ENCODE peak calls at places on chromosomes 2 and 18, in six cellular contexts. X, U, N, G, V and J are unnamed samples.

GRCh38 chr2:33267745-33268144 is 208.7 kb upstream of the RASGRP3 start:
- DNase-seq in N (no peak), G (no peak), X (no peak), U (no peak), V (no peak), J (no peak)

GRCh38 chr18:2515908-2516625 is 55.2 kb downstream of the METTL4 start:
- DNase-seq in N (no peak), X (peak), U (no peak), V (peak), G (no peak), J (no peak)

GRCh38 chr18:36130039-36130831 is 536 bp downstream of the ELP2 start:
- DNase-seq in U (no peak), N (no peak), G (peak), X (no peak), V (peak), J (no peak)

GRCh38 chr2:158412206-158412605 is 44.3 kb downstream of the CCDC148 start:
- DNase-seq in U (no peak), V (no peak), N (no peak), G (no peak), X (peak), J (no peak)

GRCh38 chr2:201932511-201932910 is 101.1 kb upstream of the FZD7 start:
- DNase-seq in U (no peak), X (no peak), N (no peak), V (no peak), G (no peak), J (no peak)

GRCh38 chr2:240963376-240964220 is 34.8 kb upstream of the SNED1 start:
- DNase-seq in G (no peak), U (peak), X (no peak), N (no peak), V (no peak), J (no peak)

GRCh38 chr2:240916571-240917008 is 10.5 kb downstream of the CROCC2 start:
- DNase-seq in X (peak), U (no peak), N (peak), G (no peak), V (no peak), J (no peak)

GRCh38 chr2:200430017-200430416 is 79.9 kb downstream of the KCTD18 start:
- DNase-seq in G (no peak), U (no peak), X (no peak), V (no peak), N (no peak), J (no peak)

GRCh38 chr2:138716183-138716582 is 64.0 kb downstream of the NXPH2 start:
- DNase-seq in N (no peak), G (peak), V (peak), U (no peak), X (no peak), J (no peak)

GRCh38 chr2:58240938-58241755 is at the start of gene FANCL:
- DNase-seq in X (peak), V (peak), U (peak), G (peak), N (peak), J (peak)

GRCh38 chr18:37254256-37254880 is 311.2 kb downstream of the CELF4 start:
- DNase-seq in V (no peak), X (no peak), U (no peak), N (no peak), G (no peak), J (no peak)

GRCh38 chr2:189633392-189633811 is 27.9 kb upstream of the ASNSD1 start:
- DNase-seq in X (no peak), V (no peak), N (no peak), G (peak), U (no peak), J (no peak)

GRCh38 chr2:144183744-144184143 is 336.2 kb downstream of the ZEB2 start:
- DNase-seq in N (no peak), U (peak), V (peak), X (no peak), G (no peak), J (peak)

GRCh38 chr18:39796413-39796812 is 2158.6 kb upstream of the PIK3C3 start:
- DNase-seq in U (no peak), N (no peak), G (no peak), X (no peak), V (no peak), J (no peak)

GRCh38 chr2:68774569-68775271 is 40.1 kb downstream of the ARHGAP25 start:
- DNase-seq in U (peak), N (peak), G (peak), X (no peak), V (peak), J (peak)

GRCh38 chr2:163610817-163611556 is 124.8 kb downstream of the FIGN start:
- DNase-seq in U (no peak), N (no peak), G (no peak), V (peak), X (no peak), J (no peak)

GRCh38 chr2:7182525-7182924 is 265.3 kb downstream of the RNF144A start:
- DNase-seq in V (no peak), G (no peak), N (no peak), U (no peak), X (no peak), J (no peak)

GRCh38 chr2:180677928-180678327 is 302.5 kb upstream of the UBE2E3 start:
- DNase-seq in G (no peak), N (no peak), X (no peak), V (no peak), U (no peak), J (no peak)

GRCh38 chr2:158776236-158776635 is 18.9 kb upstream of the DAPL1 start:
- DNase-seq in G (no peak), N (no peak), V (no peak), U (no peak), X (no peak), J (no peak)

GRCh38 chr2:230124792-230125452 is 56.2 kb upstream of the SLC16A14 start:
- DNase-seq in V (peak), X (no peak), U (peak), N (no peak), G (no peak), J (no peak)

GRCh38 chr2:231800493-231801091 is 14.3 kb downstream of the COPS7B start:
- DNase-seq in V (peak), U (peak), N (no peak), X (peak), G (peak), J (no peak)

GRCh38 chr2:205902041-205902898 is 183.7 kb downstream of the INO80D start:
- DNase-seq in G (peak), U (peak), V (no peak), N (no peak), X (no peak), J (no peak)

GRCh38 chr2:26453421-26454329 is 24.2 kb downstream of the OTOF start:
- DNase-seq in U (no peak), G (no peak), V (no peak), N (peak), X (no peak), J (no peak)

GRCh38 chr2:152716805-152717241 is 438 bp downstream of the PRPF40A start:
- DNase-seq in X (no peak), V (peak), G (peak), N (no peak), U (peak), J (no peak)

GRCh38 chr2:147030966-147031760 is 813.7 kb upstream of the ACVR2A start:
- DNase-seq in X (peak), G (no peak), U (no peak), N (no peak), V (no peak), J (no peak)

GRCh38 chr2:63861220-63861822 is 19.6 kb downstream of the UGP2 start:
- DNase-seq in V (peak), X (peak), G (peak), N (peak), U (peak), J (no peak)

GRCh38 chr2:45713126-45713525 is 61.7 kb downstream of the PRKCE start:
- DNase-seq in X (no peak), U (no peak), V (no peak), G (no peak), N (no peak), J (no peak)

GRCh38 chr2:100066246-100066645 is 76.1 kb downstream of the AFF3 start:
- DNase-seq in N (no peak), G (no peak), X (no peak), U (no peak), V (no peak), J (no peak)

GRCh38 chr2:45194611-45195010 is 185.4 kb upstream of the SIX2 start:
- DNase-seq in X (no peak), G (no peak), U (no peak), V (no peak), N (no peak), J (no peak)

GRCh38 chr2:174750923-174751441 is 13.3 kb downstream of the CHRNA1 start:
- DNase-seq in N (no peak), G (no peak), X (no peak), V (peak), U (peak), J (peak)

GRCh38 chr2:58156780-58157179 is 84.3 kb downstream of the FANCL start:
- DNase-seq in U (no peak), N (no peak), G (no peak), X (no peak), V (no peak), J (no peak)

GRCh38 chr2:54081574-54081973 is 33.8 kb upstream of the ACYP2 start:
- DNase-seq in N (no peak), X (peak), U (no peak), V (peak), G (peak), J (no peak)

GRCh38 chr2:54083440-54083839 is 32.0 kb upstream of the ACYP2 start:
- DNase-seq in U (no peak), G (no peak), N (no peak), X (no peak), V (no peak), J (no peak)

GRCh38 chr2:54084600-54084999 is 30.8 kb upstream of the ACYP2 start:
- DNase-seq in N (no peak), X (peak), G (no peak), U (no peak), V (no peak), J (no peak)

GRCh38 chr2:54085069-54085468 is 30.3 kb upstream of the ACYP2 start:
- DNase-seq in G (no peak), N (no peak), U (no peak), X (no peak), V (no peak), J (no peak)

GRCh38 chr2:54083021-54083420 is 32.4 kb upstream of the ACYP2 start:
- DNase-seq in U (no peak), G (no peak), N (no peak), X (no peak), V (no peak), J (no peak)
- TF ChIP-seq CTCF in U (no peak), G (no peak), N (no peak), X (no peak), V (no peak), J (no peak)

GRCh38 chr2:220463876-220464275 is 836.4 kb downstream of the SLC4A3 start:
- DNase-seq in U (no peak), G (no peak), X (no peak), V (no peak), N (no peak), J (no peak)

GRCh38 chr2:220455389-220455788 is 828.0 kb downstream of the SLC4A3 start:
- DNase-seq in G (no peak), U (no peak), V (no peak), N (no peak), X (no peak), J (no peak)

GRCh38 chr2:220465700-220466099 is 838.3 kb downstream of the SLC4A3 start:
- DNase-seq in U (no peak), G (no peak), N (no peak), X (no peak), V (no peak), J (no peak)

GRCh38 chr2:220458051-220458450 is 830.6 kb downstream of the SLC4A3 start:
- DNase-seq in G (no peak), N (no peak), X (no peak), U (no peak), V (no peak), J (no peak)

DNA sequence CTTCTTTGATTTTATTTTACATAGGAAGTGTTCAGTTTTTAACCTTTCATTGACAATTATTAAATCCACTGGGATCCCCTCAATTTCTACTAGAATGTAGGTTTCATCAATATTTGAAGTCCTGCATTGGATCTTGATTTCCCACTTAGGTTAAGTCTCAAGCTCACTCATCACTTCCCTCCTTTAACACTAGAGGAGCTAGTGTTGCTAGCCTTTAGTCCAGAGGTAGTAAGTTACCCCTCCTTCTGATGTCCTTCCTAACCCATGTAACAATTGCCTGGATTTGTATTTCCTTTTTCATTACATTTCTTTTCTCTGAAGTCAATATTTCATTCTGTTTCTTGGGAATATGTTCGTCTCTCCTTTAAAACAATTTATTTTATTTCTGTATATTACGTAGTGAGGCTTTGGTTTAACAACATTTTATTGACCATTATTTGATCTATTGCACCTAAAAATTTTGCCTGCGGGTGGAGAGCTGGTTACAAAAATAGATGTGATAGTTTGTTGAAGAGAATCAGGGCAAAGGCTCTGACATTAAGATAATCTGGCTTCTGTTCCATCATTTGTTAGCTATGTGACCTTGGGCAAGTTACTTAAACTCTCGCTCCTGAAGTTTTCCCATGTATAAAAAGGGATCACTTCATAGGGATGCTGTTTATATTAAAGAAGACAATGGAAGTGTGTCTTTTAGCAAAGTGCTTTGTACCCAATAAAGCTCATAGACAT is 833.0 kb downstream of the SLC4A3 start:
- DNase-seq in V (no peak), X (no peak), N (no peak), G (no peak), U (no peak), J (no peak)
- TF ChIP-seq CTCF in V (no peak), X (peak), N (no peak), G (no peak), U (no peak), J (no peak)

DNA sequence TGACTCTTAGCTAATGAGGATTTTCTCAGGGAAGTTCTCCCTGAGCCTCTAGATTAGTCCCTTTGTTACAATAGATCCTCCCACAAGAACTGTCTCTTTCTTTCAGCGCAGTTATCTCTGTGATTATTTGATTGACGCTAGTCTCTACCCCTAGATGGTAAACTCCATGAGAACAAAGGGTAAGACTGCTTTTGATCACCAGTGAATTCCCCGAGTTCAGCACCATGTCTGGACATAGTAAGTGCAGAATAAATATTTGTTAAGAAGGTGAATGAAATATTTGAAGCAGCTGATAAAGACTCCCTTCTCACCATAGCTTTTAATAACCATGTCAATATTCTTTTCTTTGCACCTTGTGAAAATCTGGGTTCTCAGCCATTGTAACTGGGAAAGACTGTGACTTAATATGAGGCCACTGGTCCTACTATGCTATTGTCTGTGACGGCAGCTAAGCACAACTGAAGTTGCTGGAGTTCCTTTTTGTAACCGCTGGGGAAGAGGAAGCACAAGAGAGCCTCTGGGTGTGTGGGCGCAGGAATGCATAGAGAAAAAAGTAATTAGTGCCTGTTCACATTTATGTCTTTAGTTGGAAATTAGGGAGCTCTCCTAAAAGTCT is 214.7 kb downstream of the TGIF1 start:
- DNase-seq in V (no peak), U (no peak), X (no peak), G (peak), N (no peak), J (no peak)
- TF ChIP-seq CTCF in V (no peak), U (no peak), X (peak), G (peak), N (no peak), J (no peak)

GRCh38 chr2:191018663-191019119 is 4.7 kb upstream of the STAT1 start:
- DNase-seq in N (no peak), G (no peak), X (no peak), U (no peak), V (peak), J (no peak)
- TF ChIP-seq CTCF in N (no peak), G (no peak), X (no peak), U (no peak), V (no peak), J (no peak)

GRCh38 chr18:75114231-75114630 is 94.7 kb downstream of the PTGR3 start:
- DNase-seq in G (no peak), N (no peak), X (no peak), U (peak), V (no peak), J (no peak)
- TF ChIP-seq CTCF in G (no peak), N (no peak), X (no peak), U (no peak), V (no peak), J (no peak)

GRCh38 chr2:233831011-233831721 is 23.2 kb downstream of the HJURP start:
- DNase-seq in V (no peak), U (peak), X (no peak), G (no peak), N (peak), J (no peak)

GRCh38 chr2:233832414-233832813 is 21.9 kb downstream of the HJURP start:
- DNase-seq in X (peak), G (no peak), V (no peak), N (peak), U (peak), J (no peak)

GRCh38 chr2:233834378-233834777 is 20.0 kb downstream of the HJURP start:
- DNase-seq in X (no peak), N (no peak), V (no peak), U (no peak), G (no peak), J (no peak)

GRCh38 chr2:233831861-233832260 is 22.5 kb downstream of the HJURP start:
- DNase-seq in X (no peak), V (no peak), N (peak), U (peak), G (no peak), J (no peak)

GRCh38 chr2:233832869-233833812 is 21.2 kb downstream of the HJURP start:
- DNase-seq in V (peak), N (peak), X (peak), U (peak), G (no peak), J (no peak)
- TF ChIP-seq CTCF in V (no peak), N (no peak), X (peak), U (peak), G (peak), J (no peak)

GRCh38 chr2:95329891-95330822 is 33.0 kb downstream of the KCNIP3 start:
- DNase-seq in N (no peak), X (no peak), V (no peak), G (no peak), U (no peak), J (no peak)
- TF ChIP-seq CTCF in N (no peak), X (peak), V (no peak), G (no peak), U (no peak), J (no peak)

GRCh38 chr2:73112913-73113633 is at the start of gene RAB11FIP5:
- DNase-seq in X (peak), V (peak), N (peak), U (peak), G (peak), J (peak)
- TF ChIP-seq CTCF in X (no peak), V (no peak), N (no peak), U (no peak), G (no peak), J (no peak)

GRCh38 chr2:198657520-198658121 is 800.1 kb downstream of the SATB2 start:
- DNase-seq in G (peak), U (no peak), V (no peak), X (peak), N (no peak), J (no peak)
- TF ChIP-seq CTCF in G (peak), U (peak), V (no peak), X (peak), N (no peak), J (no peak)